ENCODE peak calls at places on chromosomes 7 and 10, in ten cellular contexts. K is psoas muscle, O is stomach, U is kidney, A is spleen, H is transverse colon, Y is ovary, P is thoracic aorta, J is left ventricle myocardium inferior, Q is OCI-LY7. B is an unnamed sample.

GRCh38 chr7:143978585-143978984 is 21.5 kb upstream of the OR6B1 start:
- DNase-seq in U (no peak), A (no peak), P (no peak), Y (no peak), J (no peak), H (no peak), K (no peak), Q (no peak), O (no peak), B (no peak)

GRCh38 chr7:44962483-44963251 is 16.1 kb downstream of the MYO1G start:
- DNase-seq in Q (no peak), A (peak; percentile 78), J (no peak), Y (peak; percentile 69), U (no peak), O (peak; percentile 36), H (no peak), P (no peak), K (peak; percentile 47), B (no peak)

GRCh38 chr7:14851610-14852009 is 50.9 kb downstream of the DGKB start:
- DNase-seq in Y (no peak), U (no peak), P (no peak), A (no peak), H (no peak), O (no peak), Q (no peak), K (no peak), J (no peak), B (no peak)

GRCh38 chr10:35236739-35237138 is 99.6 kb upstream of the CCNY start:
- DNase-seq in A (no peak), K (no peak), H (no peak), Q (no peak), U (no peak), P (no peak), O (no peak), J (no peak), Y (no peak), B (no peak)

GRCh38 chr10:50582766-50583762 is 40.7 kb downstream of the SGMS1 start:
- DNase-seq in P (no peak), Q (no peak), O (no peak), H (no peak), U (no peak), Y (no peak), K (no peak), A (no peak), J (no peak), B (no peak)

GRCh38 chr7:114073711-114074110 is 154.9 kb upstream of the PPP1R3A start:
- DNase-seq in Y (no peak), Q (no peak), O (no peak), J (no peak), A (no peak), H (no peak), U (no peak), K (no peak), P (no peak), B (no peak)

GRCh38 chr7:118327179-118327578 is 102.7 kb downstream of the ANKRD7 start:
- DNase-seq in H (no peak), U (no peak), K (no peak), A (no peak), J (no peak), Q (no peak), P (no peak), O (no peak), Y (no peak), B (no peak)

GRCh38 chr7:133688483-133689239 is 435.8 kb downstream of the EXOC4 start:
- DNase-seq in H (no peak), P (no peak), O (no peak), Y (no peak), Q (no peak), A (no peak), J (no peak), U (no peak), K (no peak), B (no peak)

GRCh38 chr10:35378547-35379210 is 42.4 kb downstream of the CCNY start:
- DNase-seq in A (no peak), J (no peak), U (no peak), O (no peak), Q (peak; percentile 42), K (no peak), H (no peak), P (no peak), Y (no peak), B (no peak)

GRCh38 chr7:134290286-134290685 is 26.4 kb downstream of the SLC35B4 start:
- DNase-seq in J (no peak), O (no peak), Y (no peak), P (no peak), K (no peak), A (no peak), H (no peak), U (no peak), Q (no peak), B (no peak)

GRCh38 chr7:50782376-50783208 is at the start of gene GRB10:
- DNase-seq in Q (no peak), O (no peak), K (peak; percentile 55), J (peak; percentile 52), U (peak; percentile 77), P (no peak), Y (peak; percentile 48), H (no peak), A (no peak), B (peak; percentile 48)

GRCh38 chr10:49617281-49618020 is 3.6 kb downstream of the CHAT start:
- DNase-seq in A (peak; percentile 61), Q (no peak), H (no peak), U (no peak), Y (no peak), O (no peak), K (no peak), P (no peak), J (no peak), B (no peak)

GRCh38 chr10:35452847-35453246 is 116.5 kb downstream of the CCNY start:
- DNase-seq in O (no peak), A (no peak), J (no peak), K (no peak), P (no peak), Y (no peak), Q (no peak), U (no peak), H (no peak), B (no peak)

GRCh38 chr7:99399597-99399996 is 8.8 kb downstream of the PDAP1 start:
- DNase-seq in Y (no peak), K (no peak), P (no peak), H (no peak), Q (no peak), A (no peak), J (no peak), U (no peak), O (no peak), B (no peak)

GRCh38 chr7:111384065-111384891 is 178.0 kb downstream of the IMMP2L start:
- DNase-seq in U (no peak), O (no peak), Q (no peak), J (no peak), K (no peak), Y (no peak), P (no peak), H (no peak), A (no peak), B (no peak)

GRCh38 chr10:99318475-99318874 is 10.7 kb upstream of the CNNM1 start:
- DNase-seq in J (no peak), A (no peak), Y (no peak), P (no peak), U (no peak), Q (no peak), K (no peak), H (no peak), O (no peak), B (no peak)
- H3K4me1 ChIP-seq in J (no peaks in the 10 kb centered on the region), A (no peaks in the 10 kb centered on the region), Y (no peaks in the 10 kb centered on the region), P (no peaks in the 10 kb centered on the region), U (no peaks in the 10 kb centered on the region), Q (no peaks in the 10 kb centered on the region), K (no peaks in the 10 kb centered on the region), H (no peaks in the 10 kb centered on the region), O (no peaks in the 10 kb centered on the region), B (no peaks in the 10 kb centered on the region)

DNA sequence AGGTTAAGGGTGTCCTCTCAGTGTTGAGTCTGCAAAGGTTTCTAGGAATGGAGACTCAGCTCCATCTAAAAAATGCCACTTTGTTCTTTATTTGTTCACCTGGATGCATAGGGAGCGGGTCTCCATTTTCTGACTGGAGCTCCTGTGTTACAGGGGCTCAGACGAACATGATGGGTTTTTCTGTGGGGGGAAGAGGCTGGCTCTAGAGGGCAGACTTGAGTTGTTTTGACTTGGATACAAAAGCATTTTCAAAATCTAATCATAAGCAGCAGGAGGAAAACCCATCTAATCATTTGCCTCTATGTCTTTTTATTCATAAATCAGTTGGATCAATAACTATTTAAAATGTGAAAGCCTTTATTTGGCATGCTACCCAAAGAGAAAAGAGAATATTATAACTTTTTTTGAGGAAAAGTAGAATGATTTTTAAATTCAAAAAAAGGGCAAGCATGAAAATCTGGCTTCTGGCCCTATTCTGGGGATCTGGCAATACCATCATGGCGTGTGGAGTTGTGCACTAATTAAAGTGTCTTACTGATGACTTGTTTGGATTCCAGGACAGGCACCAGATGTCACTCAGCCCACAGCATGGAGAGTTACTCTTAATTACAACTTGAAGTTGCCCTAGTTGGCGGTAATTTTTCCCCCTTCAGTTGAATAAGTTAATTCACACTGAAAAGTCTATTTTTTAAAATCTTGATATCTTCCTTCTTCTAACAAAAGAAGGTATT is 594.9 kb downstream of the REEP3 start:
- DNase-seq in Q (peak; percentile 4), O (no peak), Y (no peak), H (peak; percentile 11), U (no peak), K (no peak), A (no peak), P (no peak), J (no peak), B (no peak)
- TF ChIP-seq CTCF in Q (peak; percentile 74), O (no peak), Y (no peak), H (peak; percentile 43), U (peak; percentile 35), K (no peak), A (peak; percentile 13), P (no peak), J (peak; percentile 50), B (peak; percentile 49)

GRCh38 chr7:36303202-36304098 is 86.2 kb upstream of the ANLN start:
- DNase-seq in P (peak; percentile 90), Q (no peak), H (peak; percentile 54), K (peak; percentile 88), A (no peak), U (peak; percentile 93), J (peak; percentile 86), Y (peak; percentile 61), O (peak; percentile 78), B (peak; percentile 84)
- H3K4me3 ChIP-seq in P (no peak overlapping the region), Q (no peak overlapping the region), H (no peak overlapping the region), K (no peak overlapping the region), A (no peak overlapping the region), U (no peak overlapping the region), J (no peak overlapping the region), Y (no peak overlapping the region), O (no peak overlapping the region), B (no peak overlapping the region)

GRCh38 chr10:117631276-117632151 is 89.0 kb downstream of the EMX2 start:
- DNase-seq in K (peak; percentile 50), O (no peak), J (peak; percentile 75), Q (no peak), A (no peak), H (no peak), Y (peak; percentile 74), U (no peak), P (no peak), B (peak; percentile 58)

GRCh38 chr10:117627561-117627960 is 85.0 kb downstream of the EMX2 start:
- DNase-seq in J (no peak), A (no peak), H (no peak), O (no peak), P (no peak), U (no peak), Q (no peak), K (no peak), Y (no peak), B (no peak)

GRCh38 chr10:117635851-117636250 is 93.3 kb downstream of the EMX2 start:
- DNase-seq in U (no peak), K (no peak), P (no peak), J (no peak), A (no peak), O (no peak), Y (no peak), Q (no peak), H (no peak), B (no peak)

GRCh38 chr10:117632406-117632805 is 89.9 kb downstream of the EMX2 start:
- DNase-seq in Y (no peak), A (no peak), Q (no peak), U (no peak), J (no peak), K (no peak), P (no peak), O (no peak), H (no peak), B (no peak)
- H3K4me1 ChIP-seq in Y (no peaks in the 10 kb centered on the region), A (no peaks in the 10 kb centered on the region), Q (no peaks in the 10 kb centered on the region), U (peaks cover 6% of the 10 kb centered on the region), J (no peaks in the 10 kb centered on the region), K (no peaks in the 10 kb centered on the region), P (no peaks in the 10 kb centered on the region), O (no peaks in the 10 kb centered on the region), H (no peaks in the 10 kb centered on the region), B (no peaks in the 10 kb centered on the region)

B was measured in heart right ventricle.